ENCODE peak calls at places on chromosome 22, in seven cellular contexts. E is endothelial cell, G is HuH-7.5, M is adipocyte, N is posterior cingulate gyrus, J is NCI-H2081, R is naive B cell. C is an unnamed sample.

GRCh38 chr22:47275479-47276218 is 513.2 kb downstream of the TBC1D22A start:
- DNase-seq in G (no peak), J (no peak), R (no peak), N (no peak), M (peak), E (no peak), C (no peak)

GRCh38 chr22:22866381-22867111 is 21.1 kb upstream of the IGLL5 start:
- DNase-seq in J (no peak), N (no peak), E (no peak), G (no peak), R (no peak), M (no peak), C (peak)

GRCh38 chr22:20953668-20954500 is 13.2 kb upstream of the AIFM3 start:
- DNase-seq in G (no peak), R (no peak), M (peak), J (no peak), N (peak), E (no peak), C (no peak)

GRCh38 chr22:37549704-37550059 is 10.6 kb upstream of the CDC42EP1 start:
- DNase-seq in N (peak), R (no peak), M (peak), E (no peak), G (peak), J (no peak), C (no peak)

GRCh38 chr22:38284042-38284402 is 11.2 kb upstream of the TMEM184B start:
- DNase-seq in N (no peak), J (no peak), M (peak), E (no peak), G (no peak), R (no peak), C (no peak)

GRCh38 chr22:36671398-36671797 is 32.2 kb downstream of the CACNG2 start:
- DNase-seq in R (no peak), N (no peak), E (no peak), J (no peak), M (no peak), G (no peak), C (no peak)

GRCh38 chr22:41589260-41589600 is 410 bp downstream of the PMM1 start:
- DNase-seq in G (peak), E (peak), N (no peak), R (no peak), J (no peak), M (peak), C (no peak)

GRCh38 chr22:37601540-37602442 is 6.8 kb upstream of the GGA1 start:
- DNase-seq in N (no peak), G (no peak), M (peak), J (no peak), E (no peak), R (no peak), C (no peak)

GRCh38 chr22:47448231-47449035 is 686.0 kb downstream of the TBC1D22A start:
- DNase-seq in N (no peak), M (no peak), R (no peak), J (no peak), G (no peak), E (no peak), C (no peak)